ENCODE peak calls at places on chromosomes 4 and X, in eight cellular contexts. X is RPMI8226; L is activated T-cell treated with anti-CD3 and anti-CD28 coated beads for 1 hour; W is activated effector memory CD4-positive, alpha-beta T cell treated with Interleukin-2 at 50 U/mL for 16 hours; T is iPS DF 6.9; R is EH; Z is A549; O is NCI-H1436. S is an unnamed sample.

GRCh38 chrX:13371191-13371590 is 51.3 kb upstream of the ATXN3L start:
- DNase-seq in X (no peak), L (no peak), W (no peak), T (no peak), R (peak), Z (no peak), O (no peak), S (no peak)

GRCh38 chr4:158535130-158535614 is 13.5 kb downstream of the RXFP1 start:
- DNase-seq in X (peak), L (no peak), W (no peak), T (no peak), R (peak), Z (peak), O (no peak), S (no peak)

GRCh38 chrX:9148626-9149385 is 114.9 kb upstream of the FAM9B start:
- DNase-seq in X (no peak), L (no peak), W (no peak), T (peak), R (peak), Z (peak), O (no peak), S (no peak)

GRCh38 chrX:49838374-49838773 is 9.3 kb downstream of the PAGE4 start:
- DNase-seq in X (peak), L (no peak), W (no peak), T (no peak), R (peak), Z (peak), O (no peak), S (no peak)

GRCh38 chrX:44980883-44981282 is 107.9 kb downstream of the KDM6A start:
- DNase-seq in X (no peak), L (no peak), W (no peak), T (no peak), R (no peak), Z (no peak), O (no peak), S (no peak)

GRCh38 chr4:6272863-6273660 is 3.4 kb downstream of the WFS1 start:
- DNase-seq in X (no peak), L (no peak), W (no peak), T (no peak), R (peak), Z (peak), O (no peak), S (no peak)

GRCh38 chr4:147398556-147398955 is 82.3 kb upstream of the EDNRA start:
- DNase-seq in X (no peak), L (no peak), W (no peak), T (no peak), R (peak), Z (no peak), O (no peak), S (no peak)

GRCh38 chr4:127634181-127634580 is 1.4 kb downstream of the INTU start:
- DNase-seq in X (no peak), L (no peak), W (no peak), T (no peak), R (peak), Z (no peak), O (no peak), S (no peak)

GRCh38 chrX:3449287-3449686 is 102.8 kb upstream of the MXRA5 start:
- DNase-seq in X (no peak), L (no peak), W (no peak), T (no peak), R (peak), Z (no peak), O (no peak), S (no peak)

S was measured in T-helper 22 cell.